ENCODE peak calls at places on chromosomes 4 and X, in four cellular contexts. One of them, this sample, is unnamed.
A peak's percentile ranks its signal among the peaks of the same experiment; 100 is the strongest.

GRCh38 chr4:122086338-122086737 is 65.8 kb upstream of the BLTP1 start:
- DNase-seq in foreskin fibroblast: no peak
- DNase-seq in CD8-positive, alpha-beta memory T cell: no peak
- DNase-seq in fibroblast of the aortic adventitia: no peak
- DNase-seq in this sample: no peak

GRCh38 chr4:17544831-17545234 is 29.9 kb downstream of the CLRN2 start:
- DNase-seq in foreskin fibroblast: no peak
- DNase-seq in CD8-positive, alpha-beta memory T cell: no peak
- DNase-seq in fibroblast of the aortic adventitia: no peak
- DNase-seq in this sample: no peak

GRCh38 chr4:38001927-38002326 is 41.7 kb downstream of the PTTG2 start:
- DNase-seq in foreskin fibroblast: no peak
- DNase-seq in CD8-positive, alpha-beta memory T cell: no peak
- DNase-seq in fibroblast of the aortic adventitia: no peak
- DNase-seq in this sample: no peak

GRCh38 chr4:152257601-152258066 is 278.3 kb downstream of the FBXW7 start:
- DNase-seq in foreskin fibroblast: peak; percentile 32
- DNase-seq in CD8-positive, alpha-beta memory T cell: no peak
- DNase-seq in fibroblast of the aortic adventitia: peak; percentile 75
- DNase-seq in this sample: no peak

GRCh38 chr4:148095346-148095923 is 346.8 kb downstream of the NR3C2 start:
- DNase-seq in foreskin fibroblast: no peak
- DNase-seq in CD8-positive, alpha-beta memory T cell: no peak
- DNase-seq in fibroblast of the aortic adventitia: no peak
- DNase-seq in this sample: no peak

GRCh38 chr4:99436462-99436861 is 1.3 kb upstream of the ADH7 start:
- DNase-seq in foreskin fibroblast: no peak
- DNase-seq in CD8-positive, alpha-beta memory T cell: no peak
- DNase-seq in fibroblast of the aortic adventitia: no peak
- DNase-seq in this sample: no peak

GRCh38 chrX:30060718-30061117 is 154.6 kb upstream of the MAGEB2 start:
- DNase-seq in foreskin fibroblast: no peak
- DNase-seq in CD8-positive, alpha-beta memory T cell: no peak
- DNase-seq in fibroblast of the aortic adventitia: peak; percentile 17
- DNase-seq in this sample: peak; percentile 25

GRCh38 chr4:185711764-185712163 is 100.2 kb downstream of the SORBS2 start:
- DNase-seq in foreskin fibroblast: no peak
- DNase-seq in CD8-positive, alpha-beta memory T cell: no peak
- DNase-seq in fibroblast of the aortic adventitia: peak; percentile 43
- DNase-seq in this sample: no peak

GRCh38 chr4:83269256-83269655 is 15.3 kb downstream of the COQ2 start:
- DNase-seq in foreskin fibroblast: no peak
- DNase-seq in CD8-positive, alpha-beta memory T cell: no peak
- DNase-seq in fibroblast of the aortic adventitia: no peak
- DNase-seq in this sample: no peak

GRCh38 chrX:140948827-140949226 is 53.6 kb upstream of the SPANXB1 start:
- DNase-seq in foreskin fibroblast: no peak
- DNase-seq in CD8-positive, alpha-beta memory T cell: no peak
- DNase-seq in fibroblast of the aortic adventitia: no peak
- DNase-seq in this sample: no peak

GRCh38 chrX:11704725-11705495 is 39.2 kb upstream of the ARHGAP6 start:
- DNase-seq in foreskin fibroblast: peak; percentile 18
- DNase-seq in CD8-positive, alpha-beta memory T cell: no peak
- DNase-seq in fibroblast of the aortic adventitia: peak; percentile 13
- DNase-seq in this sample: no peak

GRCh38 chr4:3827616-3828492 is 61.7 kb downstream of the ADRA2C start:
- DNase-seq in foreskin fibroblast: peak; percentile 7
- DNase-seq in CD8-positive, alpha-beta memory T cell: peak; percentile 24
- DNase-seq in fibroblast of the aortic adventitia: peak; percentile 60
- DNase-seq in this sample: no peak

GRCh38 chr4:103754844-103755243 is 35.1 kb upstream of the TACR3 start:
- DNase-seq in foreskin fibroblast: no peak
- DNase-seq in CD8-positive, alpha-beta memory T cell: no peak
- DNase-seq in fibroblast of the aortic adventitia: peak; percentile 3
- DNase-seq in this sample: no peak

GRCh38 chr4:25450491-25450901 is 73.4 kb downstream of the ANAPC4 start:
- DNase-seq in foreskin fibroblast: no peak
- DNase-seq in CD8-positive, alpha-beta memory T cell: no peak
- DNase-seq in fibroblast of the aortic adventitia: no peak
- DNase-seq in this sample: no peak

GRCh38 chr4:26010266-26010665 is 96.2 kb downstream of the SMIM20 start:
- DNase-seq in foreskin fibroblast: no peak
- DNase-seq in CD8-positive, alpha-beta memory T cell: no peak
- DNase-seq in fibroblast of the aortic adventitia: peak; percentile 59
- DNase-seq in this sample: no peak

GRCh38 chr4:86950835-86951525 is 16.2 kb downstream of the AFF1 start:
- DNase-seq in foreskin fibroblast: no peak
- DNase-seq in CD8-positive, alpha-beta memory T cell: no peak
- DNase-seq in fibroblast of the aortic adventitia: no peak
- DNase-seq in this sample: no peak

DNA sequence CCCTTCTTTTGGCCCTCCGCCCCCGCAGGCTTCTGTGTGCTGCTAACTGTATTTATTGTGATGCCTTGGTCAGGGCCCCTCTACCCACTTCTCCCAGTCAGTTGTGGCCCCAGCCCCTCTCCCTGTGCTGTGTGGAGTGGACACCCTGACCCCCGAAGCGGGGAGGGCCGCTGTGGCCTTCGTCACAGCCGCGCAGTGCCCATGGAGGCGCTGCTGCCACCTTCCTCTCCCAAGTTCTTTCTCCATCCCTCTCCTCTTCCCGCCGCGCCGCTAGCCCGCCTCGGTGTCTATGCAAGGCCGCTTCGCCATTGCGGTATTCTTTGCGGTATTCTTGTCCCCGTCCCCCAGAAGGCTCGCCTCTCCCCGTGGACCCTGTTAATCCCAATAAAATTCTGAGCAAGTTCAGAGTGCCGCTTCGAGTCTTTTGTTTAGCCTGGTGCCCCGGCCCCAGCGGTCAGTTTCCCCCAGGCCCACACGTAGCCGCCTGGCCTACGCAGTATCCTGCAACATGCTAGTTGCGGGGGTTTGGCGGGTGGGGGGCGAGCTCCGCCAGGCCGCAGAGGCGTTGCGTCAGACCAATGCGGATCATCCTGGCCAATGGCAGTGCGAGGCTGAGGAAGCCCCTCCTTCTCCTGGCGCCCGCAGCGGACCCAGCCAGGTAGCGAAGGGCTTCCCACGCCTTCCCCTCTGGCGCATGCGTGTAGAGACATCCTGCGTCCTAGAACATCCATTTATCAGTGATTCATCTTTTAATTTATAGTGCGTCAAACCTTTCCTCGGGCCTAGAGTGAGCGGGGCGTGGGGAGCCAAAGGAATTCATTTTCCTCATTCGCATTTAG is 5.6 kb upstream of the KANTR start:
- DNase-seq in foreskin fibroblast: peak; percentile 63
- DNase-seq in CD8-positive, alpha-beta memory T cell: peak; percentile 90
- DNase-seq in fibroblast of the aortic adventitia: peak; percentile 80
- DNase-seq in this sample: no peak
- H3K4me3 ChIP-seq in foreskin fibroblast: peak overlapping the region; percentile 53
- H3K4me3 ChIP-seq in CD8-positive, alpha-beta memory T cell: peak overlapping the region; percentile 67
- H3K4me3 ChIP-seq in fibroblast of the aortic adventitia: peak overlapping the region; percentile 49
- H3K4me3 ChIP-seq in this sample: no peak overlapping the region

DNA sequence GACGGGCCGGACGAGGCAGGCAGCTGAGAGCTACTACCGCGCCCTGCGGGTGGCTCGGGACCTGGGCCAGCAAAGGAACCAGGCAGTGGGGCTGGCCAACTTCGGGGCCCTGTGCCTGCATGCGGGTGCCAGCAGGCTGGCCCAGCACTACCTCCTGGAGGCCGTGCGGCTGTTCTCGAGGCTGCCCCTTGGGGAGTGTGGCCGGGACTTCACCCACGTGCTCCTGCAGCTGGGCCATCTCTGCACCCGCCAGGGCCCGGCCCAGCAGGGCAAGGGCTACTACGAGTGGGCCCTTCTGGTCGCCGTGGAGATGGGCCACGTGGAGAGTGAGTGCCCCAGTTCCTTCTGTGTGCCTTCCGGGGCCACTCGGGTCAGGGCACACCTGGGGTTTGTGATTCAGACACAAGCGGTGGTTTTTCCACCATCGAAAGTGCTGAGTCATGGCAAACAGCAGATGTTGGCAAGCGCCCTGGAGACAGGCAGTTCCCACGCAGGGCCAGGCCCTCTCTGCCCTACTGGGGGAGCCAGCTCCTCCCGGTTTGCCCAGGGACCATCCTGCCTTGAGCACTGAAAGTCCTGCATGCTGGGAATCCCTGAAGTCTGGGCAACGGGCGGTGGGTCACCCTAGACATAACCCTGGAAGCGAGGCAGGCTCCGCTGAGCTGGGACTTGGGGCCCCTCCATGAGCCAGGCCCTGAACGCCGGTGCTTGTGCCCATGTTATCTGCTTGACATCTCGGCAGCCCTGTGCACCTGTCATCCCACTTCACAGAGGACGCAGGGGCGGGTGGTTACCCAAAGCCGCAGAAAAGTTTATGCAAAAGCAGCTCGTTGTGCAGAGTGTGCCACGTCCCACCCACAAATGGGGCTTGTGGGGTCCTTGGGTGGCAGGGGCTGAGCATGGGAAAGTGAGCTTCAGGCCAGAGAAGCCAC is 29.5 kb downstream of the SH3TC1 start:
- DNase-seq in foreskin fibroblast: peak; percentile 60
- DNase-seq in CD8-positive, alpha-beta memory T cell: peak; percentile 85
- DNase-seq in fibroblast of the aortic adventitia: peak; percentile 66
- DNase-seq in this sample: peak; percentile 93
- H3K4me3 ChIP-seq in foreskin fibroblast: no peak overlapping the region
- H3K4me3 ChIP-seq in CD8-positive, alpha-beta memory T cell: peak overlapping the region; percentile 36
- H3K4me3 ChIP-seq in fibroblast of the aortic adventitia: no peak overlapping the region
- H3K4me3 ChIP-seq in this sample: peak overlapping the region; percentile 2

DNA sequence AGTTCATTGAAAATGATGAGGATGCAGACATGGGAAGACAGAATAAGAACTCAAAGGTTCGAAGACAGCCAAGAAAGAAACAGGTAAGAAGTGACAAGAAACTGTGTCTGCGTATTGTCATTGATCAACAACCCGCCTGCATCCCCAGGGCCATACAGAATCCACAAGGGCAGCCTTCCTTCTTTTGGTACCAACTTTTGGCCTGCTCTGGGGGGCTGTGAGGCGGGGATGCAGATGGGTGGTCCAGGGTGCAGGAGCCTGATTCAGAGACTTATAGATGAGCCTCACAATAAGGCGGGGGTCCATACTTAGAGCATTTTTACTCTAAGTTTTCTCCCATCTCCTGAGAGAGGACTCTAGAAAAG is 9.0 kb downstream of the CC2D2A start:
- DNase-seq in foreskin fibroblast: no peak
- DNase-seq in CD8-positive, alpha-beta memory T cell: no peak
- DNase-seq in fibroblast of the aortic adventitia: no peak
- DNase-seq in this sample: no peak
- H3K4me3 ChIP-seq in foreskin fibroblast: no peak overlapping the region
- H3K4me3 ChIP-seq in CD8-positive, alpha-beta memory T cell: no peak overlapping the region
- H3K4me3 ChIP-seq in fibroblast of the aortic adventitia: no peak overlapping the region
- H3K4me3 ChIP-seq in this sample: no peak overlapping the region

GRCh38 chr4:76210502-76210901 is 3.1 kb downstream of the SCARB2 start:
- DNase-seq in foreskin fibroblast: no peak
- DNase-seq in CD8-positive, alpha-beta memory T cell: no peak
- DNase-seq in fibroblast of the aortic adventitia: peak; percentile 31
- DNase-seq in this sample: no peak
- H3K4me3 ChIP-seq in foreskin fibroblast: peak overlapping the region; percentile 68
- H3K4me3 ChIP-seq in CD8-positive, alpha-beta memory T cell: no peak overlapping the region
- H3K4me3 ChIP-seq in fibroblast of the aortic adventitia: peak overlapping the region; percentile 39
- H3K4me3 ChIP-seq in this sample: no peak overlapping the region

GRCh38 chr4:173521474-173522159 is 8.4 kb downstream of the HAND2 start:
- DNase-seq in foreskin fibroblast: no peak
- DNase-seq in CD8-positive, alpha-beta memory T cell: no peak
- DNase-seq in fibroblast of the aortic adventitia: no peak
- DNase-seq in this sample: no peak
- H3K4me3 ChIP-seq in foreskin fibroblast: peak overlapping the region; percentile 56
- H3K4me3 ChIP-seq in CD8-positive, alpha-beta memory T cell: no peak overlapping the region
- H3K4me3 ChIP-seq in fibroblast of the aortic adventitia: peak overlapping the region; percentile 51
- H3K4me3 ChIP-seq in this sample: no peak overlapping the region

GRCh38 chrX:14003028-14003427 is 26.7 kb downstream of the GEMIN8 start:
- DNase-seq in foreskin fibroblast: no peak
- DNase-seq in CD8-positive, alpha-beta memory T cell: no peak
- DNase-seq in fibroblast of the aortic adventitia: no peak
- DNase-seq in this sample: no peak

GRCh38 chrX:14006489-14006888 is 23.2 kb downstream of the GEMIN8 start:
- DNase-seq in foreskin fibroblast: no peak
- DNase-seq in CD8-positive, alpha-beta memory T cell: no peak
- DNase-seq in fibroblast of the aortic adventitia: no peak
- DNase-seq in this sample: no peak

DNA sequence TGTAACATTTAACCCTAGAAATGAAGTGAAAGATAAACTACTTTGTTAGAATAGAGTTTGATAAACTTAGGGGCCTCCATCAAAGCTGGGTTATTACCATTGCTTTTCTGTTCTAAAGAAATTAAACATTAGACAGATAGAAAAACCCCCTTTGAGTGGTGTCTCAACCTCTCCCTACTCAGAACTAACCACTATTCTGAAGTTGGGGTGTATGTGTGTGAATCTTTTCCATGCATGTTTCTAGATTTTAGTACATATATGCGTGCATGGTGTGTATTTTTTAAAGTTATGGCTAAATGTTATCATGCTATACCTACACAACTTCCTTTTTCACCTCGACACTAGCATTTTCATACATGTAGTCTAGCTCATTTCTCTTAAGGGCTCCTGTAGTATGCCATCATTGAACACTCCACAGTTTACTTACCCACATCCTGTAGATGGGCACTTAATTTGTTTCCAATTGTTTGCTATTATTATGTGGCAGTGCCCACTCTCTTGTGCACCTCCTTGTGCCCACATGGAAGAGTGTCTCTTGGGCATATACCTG is 25.7 kb downstream of the GEMIN8 start:
- DNase-seq in foreskin fibroblast: no peak
- DNase-seq in CD8-positive, alpha-beta memory T cell: no peak
- DNase-seq in fibroblast of the aortic adventitia: no peak
- DNase-seq in this sample: no peak
- H3K4me3 ChIP-seq in foreskin fibroblast: no peak overlapping the region
- H3K4me3 ChIP-seq in CD8-positive, alpha-beta memory T cell: no peak overlapping the region
- H3K4me3 ChIP-seq in fibroblast of the aortic adventitia: no peak overlapping the region
- H3K4me3 ChIP-seq in this sample: no peak overlapping the region